ENCODE peak calls at places on chromosome 18, in seven cellular contexts. G, E, Q, B, N, X and C are unnamed samples.

GRCh38 chr18:24023185-24023814 is 8.7 kb downstream of the TTC39C start:
- DNase-seq in B (no peak), Q (peak), N (peak), E (peak), G (no peak), X (no peak), C (no peak)

GRCh38 chr18:58955738-58956137 is 91.1 kb downstream of the ZNF532 start:
- DNase-seq in Q (no peak), N (no peak), G (no peak), E (no peak), B (no peak), X (no peak), C (no peak)

GRCh38 chr18:46434629-46435028 is 222.4 kb downstream of the LOXHD1 start:
- DNase-seq in N (no peak), Q (no peak), E (no peak), B (no peak), G (no peak), X (no peak), C (no peak)

GRCh38 chr18:13353424-13353823 is 134.9 kb downstream of the LDLRAD4 start:
- DNase-seq in E (no peak), G (no peak), B (no peak), Q (no peak), N (no peak), X (no peak), C (no peak)

GRCh38 chr18:39732918-39733317 is 2167.3 kb upstream of the CELF4 start:
- DNase-seq in Q (no peak), N (no peak), B (no peak), G (no peak), E (no peak), X (no peak), C (no peak)

GRCh38 chr18:74183110-74183509 is 34.8 kb downstream of the TIMM21 start:
- DNase-seq in Q (peak), N (no peak), B (no peak), E (peak), G (no peak), X (no peak), C (no peak)

GRCh38 chr18:68874361-68874760 is 76.5 kb downstream of the CCDC102B start:
- DNase-seq in B (no peak), Q (no peak), E (no peak), G (no peak), N (no peak), X (no peak), C (no peak)

GRCh38 chr18:47997338-47997780 is 66.9 kb upstream of the SMAD2 start:
- DNase-seq in E (no peak), X (no peak), N (no peak), Q (peak), B (no peak), G (no peak), C (no peak)

GRCh38 chr18:63741769-63742168 is 33.4 kb upstream of the SERPINB7 start:
- DNase-seq in Q (no peak), G (no peak), N (no peak), E (no peak), X (no peak), B (no peak), C (no peak)

GRCh38 chr18:69400253-69400975 is at the start of gene DOK6:
- DNase-seq in G (peak), Q (no peak), E (no peak), N (peak), X (no peak), B (no peak), C (peak)

GRCh38 chr18:7523772-7524171 is 43.3 kb upstream of the PTPRM start:
- DNase-seq in E (no peak), Q (no peak), X (no peak), G (no peak), B (no peak), N (no peak), C (no peak)

GRCh38 chr18:58351776-58352175 is 277.1 kb downstream of the ALPK2 start:
- DNase-seq in E (no peak), N (no peak), B (no peak), Q (no peak), G (no peak), X (no peak), C (no peak)

GRCh38 chr18:55559735-55560134 is 28.3 kb downstream of the TCF4 start:
- DNase-seq in Q (no peak), N (no peak), E (no peak), B (no peak), X (no peak), G (no peak), C (no peak)

GRCh38 chr18:29892960-29893558 is 1149.5 kb downstream of the DSC3 start:
- DNase-seq in E (no peak), X (no peak), N (no peak), G (no peak), Q (no peak), B (no peak), C (no peak)

GRCh38 chr18:78638889-78639596 is 340.6 kb upstream of the SALL3 start:
- DNase-seq in Q (no peak), G (no peak), B (no peak), N (no peak), E (no peak), X (no peak), C (no peak)

GRCh38 chr18:28175047-28175929 is 1.6 kb downstream of the CDH2 start:
- DNase-seq in X (no peak), B (no peak), G (peak), N (no peak), Q (no peak), E (no peak), C (no peak)

GRCh38 chr18:43049021-43049420 is 66.5 kb downstream of the RIT2 start:
- DNase-seq in E (no peak), N (no peak), G (no peak), X (no peak), B (no peak), Q (no peak), C (no peak)

GRCh38 chr18:52277785-52278184 is 62.2 kb upstream of the DCC start:
- DNase-seq in X (no peak), Q (no peak), G (no peak), E (no peak), B (no peak), N (no peak), C (no peak)

GRCh38 chr18:70931942-70932814 is 643.3 kb downstream of the SOCS6 start:
- DNase-seq in B (no peak), Q (peak), E (no peak), X (no peak), G (no peak), N (no peak), C (no peak)

GRCh38 chr18:62829936-62830335 is 114.6 kb downstream of the PHLPP1 start:
- DNase-seq in G (no peak), B (no peak), E (no peak), Q (no peak), N (no peak), X (no peak), C (no peak)

GRCh38 chr18:75497576-75497975 is 70.1 kb upstream of the SMIM21 start:
- DNase-seq in N (no peak), B (no peak), Q (no peak), E (no peak), X (no peak), G (no peak), C (no peak)

GRCh38 chr18:47901624-47902362 is 28.7 kb downstream of the SMAD2 start:
- DNase-seq in B (no peak), E (no peak), N (no peak), Q (no peak), G (no peak), X (no peak), C (no peak)

GRCh38 chr18:33210575-33211189 is 229.8 kb downstream of the CCDC178 start:
- DNase-seq in Q (peak), G (no peak), X (no peak), E (no peak), B (no peak), N (no peak), C (no peak)

GRCh38 chr18:5339202-5339834 is 43.8 kb upstream of the ZBTB14 start:
- DNase-seq in B (no peak), E (no peak), Q (no peak), X (no peak), G (no peak), N (no peak), C (no peak)

GRCh38 chr18:63322246-63322645 is 2.7 kb upstream of the BCL2 start:
- DNase-seq in B (no peak), Q (no peak), G (no peak), E (no peak), X (no peak), N (no peak), C (no peak)

GRCh38 chr18:24964213-24964612 is 387.8 kb downstream of the ZNF521 start:
- DNase-seq in X (no peak), B (no peak), G (no peak), Q (no peak), N (no peak), E (no peak), C (no peak)

GRCh38 chr18:33231474-33232317 is 208.8 kb downstream of the CCDC178 start:
- DNase-seq in B (no peak), N (peak), E (peak), X (peak), Q (peak), G (peak), C (peak)

GRCh38 chr18:45440246-45440645 is 175.0 kb upstream of the SLC14A2 start:
- DNase-seq in X (no peak), G (no peak), B (no peak), N (no peak), Q (no peak), E (no peak), C (no peak)

GRCh38 chr18:79645291-79645983 is 34.2 kb upstream of the CTDP1 start:
- DNase-seq in E (no peak), X (no peak), B (no peak), Q (no peak), G (no peak), N (no peak), C (no peak)

GRCh38 chr18:79528846-79529245 is 133.1 kb downstream of the NFATC1 start:
- DNase-seq in B (no peak), X (peak), Q (peak), N (peak), G (peak), E (peak), C (peak)

GRCh38 chr18:45730832-45731545 is 7.0 kb downstream of the SLC14A1 start:
- DNase-seq in E (peak), B (peak), G (no peak), X (no peak), Q (peak), N (no peak), C (no peak)

GRCh38 chr18:23498062-23498582 is 5.2 kb upstream of the RMC1 start:
- DNase-seq in X (no peak), G (no peak), E (no peak), B (no peak), Q (no peak), N (no peak), C (no peak)

GRCh38 chr18:24987271-24987932 is 364.6 kb downstream of the ZNF521 start:
- DNase-seq in B (no peak), X (no peak), N (no peak), E (no peak), Q (no peak), G (no peak), C (no peak)

GRCh38 chr18:79248495-79249078 is 147.1 kb upstream of the NFATC1 start:
- DNase-seq in B (no peak), E (no peak), G (no peak), Q (no peak), X (no peak), N (no peak), C (no peak)

GRCh38 chr18:59432796-59433195 is 73.7 kb upstream of the LMAN1 start:
- DNase-seq in B (no peak), X (no peak), E (no peak), N (no peak), G (no peak), Q (no peak), C (peak)

GRCh38 chr18:75089748-75090327 is 119.1 kb downstream of the PTGR3 start:
- DNase-seq in N (no peak), G (no peak), B (no peak), X (no peak), E (no peak), Q (no peak), C (no peak)

GRCh38 chr18:55875330-55875933 is 287.4 kb upstream of the TCF4 start:
- DNase-seq in X (no peak), G (no peak), N (no peak), B (no peak), E (no peak), Q (no peak), C (no peak)

DNA sequence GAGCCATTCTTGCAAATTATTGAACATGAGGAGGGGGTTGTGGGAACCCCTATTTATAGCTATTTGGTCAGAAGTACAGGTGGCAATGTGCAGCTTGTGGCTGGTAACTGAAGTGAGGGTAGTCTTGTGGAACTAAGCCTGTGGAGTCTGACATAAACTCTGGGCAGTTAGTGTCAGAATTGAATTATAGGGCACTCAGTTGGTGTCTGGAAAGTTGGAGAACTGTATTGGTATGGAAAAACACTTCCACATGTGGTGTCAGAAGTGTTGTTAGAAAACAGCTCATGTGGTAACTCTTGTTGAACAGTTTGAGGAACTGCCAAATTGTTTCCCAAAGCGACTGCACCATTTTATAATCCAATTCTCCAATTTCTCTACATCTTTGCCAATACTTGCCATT is 7.5 kb downstream of the RALBP1 start:
- DNase-seq in B (no peak), E (no peak), G (no peak), X (no peak), Q (no peak), N (no peak), C (no peak)
- TF ChIP-seq CTCF in B (no peak), E (no peak), G (no peak), X (no peak), Q (no peak), N (no peak), C (no peak)

DNA sequence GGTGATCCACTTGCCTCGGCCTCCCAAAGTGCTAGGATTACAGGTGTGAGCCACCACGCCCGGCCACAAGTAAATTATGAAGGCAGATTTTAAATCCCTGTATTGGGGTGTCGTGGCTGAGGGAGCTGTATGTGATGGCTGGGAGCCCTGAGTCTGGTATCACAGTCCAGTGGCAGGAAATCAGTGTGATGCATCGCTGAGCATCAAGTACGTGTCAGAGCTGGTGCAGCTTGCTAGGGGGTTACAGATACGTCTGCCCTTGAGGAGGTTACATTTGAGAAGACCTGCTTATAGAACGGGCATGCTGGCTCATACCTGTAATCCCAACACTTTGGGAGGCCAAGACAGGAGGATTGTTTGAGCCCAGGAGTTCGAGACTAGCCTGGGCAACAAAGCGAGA is 4.3 kb downstream of the ENOSF1 start:
- DNase-seq in G (no peak), B (no peak), E (no peak), N (no peak), Q (no peak), X (no peak), C (no peak)
- TF ChIP-seq CTCF in G (no peak), B (no peak), E (no peak), N (no peak), Q (no peak), X (no peak), C (no peak)

GRCh38 chr18:66124394-66124793 is 373.6 kb downstream of the CDH7 start:
- DNase-seq in Q (peak), G (no peak), B (no peak), N (no peak), E (no peak), X (no peak), C (no peak)
- TF ChIP-seq CTCF in Q (peak), G (peak), B (no peak), N (no peak), E (peak), X (no peak), C (no peak)

GRCh38 chr18:34576622-34577021 is 133.5 kb upstream of the DTNA start:
- DNase-seq in G (no peak), N (no peak), X (no peak), Q (no peak), B (no peak), E (no peak), C (no peak)
- TF ChIP-seq CTCF in G (no peak), N (no peak), X (no peak), Q (no peak), B (no peak), E (no peak), C (no peak)

DNA sequence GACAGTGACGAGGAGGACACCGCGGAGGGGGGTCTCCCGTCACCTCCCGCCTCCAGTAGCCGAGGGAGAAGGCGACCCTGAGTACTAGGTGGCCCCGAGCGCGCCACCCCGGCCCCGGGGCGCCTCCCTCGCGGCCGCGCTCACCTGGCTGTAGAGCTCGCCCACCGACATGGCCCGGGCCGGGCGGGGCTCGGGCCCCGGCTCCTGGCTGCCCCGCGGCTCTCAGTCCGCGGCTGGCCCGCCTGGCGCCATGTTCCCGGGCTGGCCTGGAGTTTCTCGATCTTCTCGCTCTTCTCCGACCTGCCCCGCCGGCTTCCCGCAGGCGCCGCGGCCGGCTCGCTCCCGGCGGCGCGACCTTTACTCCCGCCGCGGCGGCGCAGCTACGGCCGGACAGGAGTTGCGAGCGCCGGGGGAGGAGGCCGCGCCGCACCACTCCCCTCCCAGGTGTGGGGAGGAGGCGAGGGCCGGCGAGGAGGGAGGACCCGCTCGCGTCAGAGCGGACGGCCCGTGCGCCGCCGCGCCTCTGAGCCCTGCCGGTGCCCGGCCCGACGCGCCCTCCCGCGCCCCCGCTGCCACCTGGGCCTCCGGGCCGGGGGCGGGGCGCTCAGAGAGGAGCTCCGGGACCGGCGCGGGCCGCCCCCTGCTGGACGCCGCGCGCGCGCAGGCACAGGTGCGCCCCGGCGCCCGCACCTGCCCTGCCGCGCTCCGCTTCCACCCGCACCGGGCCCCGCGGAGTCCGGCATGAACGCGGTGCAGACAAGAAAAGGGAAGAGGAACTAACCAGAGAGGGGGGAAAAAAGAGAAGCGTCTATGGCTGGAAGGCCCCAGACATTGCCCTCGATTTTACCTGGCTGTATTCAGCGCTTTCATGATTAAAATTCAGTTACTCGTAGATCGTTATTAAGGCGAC is at the start of gene MYO5B:
- DNase-seq in E (peak), X (peak), N (peak), Q (peak), G (peak), B (no peak), C (no peak)
- TF ChIP-seq CTCF in E (peak), X (peak), N (peak), Q (peak), G (peak), B (no peak), C (no peak)

GRCh38 chr18:35618289-35618688 is 36.7 kb downstream of the GALNT1 start:
- DNase-seq in B (no peak), N (no peak), G (no peak), Q (no peak), E (no peak), X (no peak), C (no peak)

GRCh38 chr18:35617865-35618264 is 36.3 kb downstream of the GALNT1 start:
- DNase-seq in E (no peak), G (no peak), Q (no peak), N (no peak), X (no peak), B (no peak), C (no peak)

GRCh38 chr18:35618703-35619102 is 37.2 kb downstream of the GALNT1 start:
- DNase-seq in Q (no peak), X (no peak), G (no peak), E (no peak), B (no peak), N (no peak), C (no peak)

GRCh38 chr18:35616074-35616473 is 34.5 kb downstream of the GALNT1 start:
- DNase-seq in X (no peak), G (no peak), E (no peak), B (no peak), Q (no peak), N (no peak), C (no peak)

GRCh38 chr18:35616664-35617423 is 35.3 kb downstream of the GALNT1 start:
- DNase-seq in E (peak), X (no peak), B (peak), G (no peak), N (peak), Q (peak), C (peak)
- TF ChIP-seq CTCF in E (no peak), X (no peak), B (no peak), G (no peak), N (no peak), Q (no peak), C (no peak)

GRCh38 chr18:3447035-3447894 is 2.7 kb upstream of the TGIF1 start:
- DNase-seq in N (peak), Q (peak), G (peak), X (no peak), E (peak), B (no peak), C (no peak)

GRCh38 chr18:3448845-3449701 is 899 bp upstream of the TGIF1 start:
- DNase-seq in G (peak), Q (peak), N (peak), X (peak), B (no peak), E (peak), C (peak)

GRCh38 chr18:3449702-3450357 is at the start of gene TGIF1:
- DNase-seq in E (peak), Q (peak), X (peak), G (peak), B (no peak), N (peak), C (no peak)

GRCh38 chr18:3450358-3451107 is 561 bp downstream of the TGIF1 start:
- DNase-seq in Q (peak), G (no peak), B (no peak), N (peak), E (no peak), X (peak), C (no peak)

GRCh38 chr18:3447895-3448844 is 1.8 kb upstream of the TGIF1 start:
- DNase-seq in B (no peak), E (peak), Q (peak), G (peak), X (peak), N (peak), C (peak)
- TF ChIP-seq CTCF in B (peak), E (no peak), Q (no peak), G (peak), X (no peak), N (no peak), C (no peak)